ENCODE peak calls at places on chromosome 9, in six cellular contexts. One of them, this sample, is unnamed.

GRCh38 chr9:108117775-108118174 is 628.2 kb upstream of the KLF4 start:
- DNase-seq in mammary epithelial cell: no peak
- DNase-seq in fibroblast of pulmonary artery: no peak
- DNase-seq in HL-60: no peak
- DNase-seq in brain microvascular endothelial cell: no peak
- DNase-seq in RWPE2: no peak
- DNase-seq in this sample: peak; percentile 16

GRCh38 chr9:23581936-23582335 is 244.1 kb downstream of the ELAVL2 start:
- DNase-seq in HL-60: peak; percentile 64
- DNase-seq in fibroblast of pulmonary artery: no peak
- DNase-seq in RWPE2: no peak
- DNase-seq in brain microvascular endothelial cell: no peak
- DNase-seq in mammary epithelial cell: peak; percentile 97
- DNase-seq in this sample: no peak

GRCh38 chr9:121876658-121877271 is 216.3 kb downstream of the TTLL11 start:
- DNase-seq in brain microvascular endothelial cell: peak; percentile 82
- DNase-seq in mammary epithelial cell: no peak
- DNase-seq in fibroblast of pulmonary artery: peak; percentile 65
- DNase-seq in HL-60: no peak
- DNase-seq in RWPE2: peak; percentile 31
- DNase-seq in this sample: peak; percentile 68

GRCh38 chr9:133113928-133114351 is 7.1 kb downstream of the RALGDS start:
- DNase-seq in RWPE2: peak; percentile 48
- DNase-seq in brain microvascular endothelial cell: no peak
- DNase-seq in fibroblast of pulmonary artery: no peak
- DNase-seq in mammary epithelial cell: no peak
- DNase-seq in HL-60: peak; percentile 51
- DNase-seq in this sample: no peak

GRCh38 chr9:116661037-116661954 is 25.8 kb upstream of the TRIM32 start:
- DNase-seq in brain microvascular endothelial cell: peak; percentile 45
- DNase-seq in mammary epithelial cell: peak; percentile 67
- DNase-seq in fibroblast of pulmonary artery: peak; percentile 92
- DNase-seq in RWPE2: no peak
- DNase-seq in HL-60: peak; percentile 20
- DNase-seq in this sample: peak; percentile 90

GRCh38 chr9:106588601-106589000 is 274.4 kb upstream of the ZNF462 start:
- DNase-seq in mammary epithelial cell: peak; percentile 88
- DNase-seq in RWPE2: peak; percentile 73
- DNase-seq in fibroblast of pulmonary artery: peak; percentile 4
- DNase-seq in HL-60: no peak
- DNase-seq in brain microvascular endothelial cell: no peak
- DNase-seq in this sample: peak; percentile 32

GRCh38 chr9:4986291-4986690 is 1.2 kb downstream of the JAK2 start:
- DNase-seq in RWPE2: no peak
- DNase-seq in HL-60: no peak
- DNase-seq in mammary epithelial cell: no peak
- DNase-seq in fibroblast of pulmonary artery: no peak
- DNase-seq in brain microvascular endothelial cell: no peak
- DNase-seq in this sample: no peak

GRCh38 chr9:136623016-136623848 is 39.5 kb upstream of the EGFL7 start:
- DNase-seq in fibroblast of pulmonary artery: no peak
- DNase-seq in RWPE2: no peak
- DNase-seq in HL-60: no peak
- DNase-seq in mammary epithelial cell: peak; percentile 65
- DNase-seq in brain microvascular endothelial cell: no peak
- DNase-seq in this sample: no peak

GRCh38 chr9:124456341-124457078 is 6.3 kb downstream of the ADGRD2 start:
- DNase-seq in brain microvascular endothelial cell: no peak
- DNase-seq in fibroblast of pulmonary artery: no peak
- DNase-seq in RWPE2: no peak
- DNase-seq in mammary epithelial cell: no peak
- DNase-seq in HL-60: no peak
- DNase-seq in this sample: no peak

GRCh38 chr9:35914307-35914807 is 5.1 kb downstream of the SPAAR start:
- DNase-seq in brain microvascular endothelial cell: no peak
- DNase-seq in mammary epithelial cell: no peak
- DNase-seq in RWPE2: no peak
- DNase-seq in fibroblast of pulmonary artery: peak; percentile 52
- DNase-seq in HL-60: peak; percentile 16
- DNase-seq in this sample: peak; percentile 31

GRCh38 chr9:70765935-70766334 is 351.5 kb upstream of the KLF9 start:
- DNase-seq in brain microvascular endothelial cell: no peak
- DNase-seq in HL-60: no peak
- DNase-seq in RWPE2: no peak
- DNase-seq in fibroblast of pulmonary artery: no peak
- DNase-seq in mammary epithelial cell: no peak
- DNase-seq in this sample: no peak

GRCh38 chr9:131366745-131367401 is 27.0 kb upstream of the PRRC2B start:
- DNase-seq in mammary epithelial cell: peak; percentile 41
- DNase-seq in HL-60: no peak
- DNase-seq in RWPE2: no peak
- DNase-seq in brain microvascular endothelial cell: peak; percentile 38
- DNase-seq in fibroblast of pulmonary artery: peak; percentile 79
- DNase-seq in this sample: peak; percentile 71

GRCh38 chr9:136943291-136944093 is 1.0 kb downstream of the FBXW5 start:
- DNase-seq in fibroblast of pulmonary artery: peak; percentile 22
- DNase-seq in RWPE2: peak; percentile 69
- DNase-seq in HL-60: peak; percentile 51
- DNase-seq in brain microvascular endothelial cell: peak; percentile 21
- DNase-seq in mammary epithelial cell: peak; percentile 7
- DNase-seq in this sample: no peak

GRCh38 chr9:35907732-35908483 is 1.4 kb upstream of the SPAAR start:
- DNase-seq in HL-60: peak; percentile 73
- DNase-seq in brain microvascular endothelial cell: peak; percentile 65
- DNase-seq in fibroblast of pulmonary artery: peak; percentile 94
- DNase-seq in RWPE2: peak; percentile 86
- DNase-seq in mammary epithelial cell: peak; percentile 74
- DNase-seq in this sample: peak; percentile 86

GRCh38 chr9:134438204-134438788 is 112.0 kb downstream of the RXRA start:
- DNase-seq in RWPE2: no peak
- DNase-seq in brain microvascular endothelial cell: no peak
- DNase-seq in HL-60: no peak
- DNase-seq in mammary epithelial cell: no peak
- DNase-seq in fibroblast of pulmonary artery: no peak
- DNase-seq in this sample: no peak

GRCh38 chr9:134992755-134993124 is 75.0 kb upstream of the FCN1 start:
- DNase-seq in mammary epithelial cell: no peak
- DNase-seq in RWPE2: no peak
- DNase-seq in brain microvascular endothelial cell: no peak
- DNase-seq in HL-60: no peak
- DNase-seq in fibroblast of pulmonary artery: no peak
- DNase-seq in this sample: peak; percentile 3

GRCh38 chr9:2120926-2121689 is 106.0 kb downstream of the SMARCA2 start:
- DNase-seq in mammary epithelial cell: peak; percentile 35
- DNase-seq in HL-60: no peak
- DNase-seq in brain microvascular endothelial cell: peak; percentile 32
- DNase-seq in fibroblast of pulmonary artery: peak; percentile 63
- DNase-seq in RWPE2: no peak
- DNase-seq in this sample: peak; percentile 44

DNA sequence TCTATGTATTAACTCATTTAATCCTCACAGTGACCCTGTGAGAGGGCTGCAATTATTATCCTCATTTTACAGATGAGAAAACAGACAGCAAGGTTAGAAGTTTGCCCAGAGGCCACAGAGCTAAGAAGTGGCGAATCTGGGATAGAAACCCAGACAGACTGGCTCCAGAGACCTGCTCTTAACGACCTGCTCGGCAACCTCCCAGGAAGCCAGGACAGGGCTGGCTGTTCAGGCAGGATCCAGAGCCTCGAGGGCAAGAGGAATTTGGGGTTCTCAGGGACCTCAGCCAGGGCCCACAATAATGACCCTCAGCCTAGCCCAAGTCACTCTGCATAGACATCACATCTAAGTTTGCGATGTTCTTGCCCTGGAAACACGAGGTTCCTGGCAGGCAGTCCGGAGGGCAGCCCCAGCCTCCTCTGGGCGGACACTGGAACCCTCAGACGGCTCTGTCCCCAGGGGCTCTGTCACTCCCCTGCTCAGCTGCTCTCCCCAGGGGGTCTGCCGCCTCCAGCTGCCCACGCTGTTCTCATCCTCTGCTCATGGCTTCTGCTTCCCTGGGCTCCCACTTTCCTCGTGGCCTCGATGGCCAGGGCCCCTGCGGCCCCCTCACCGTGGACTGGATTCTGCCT is 138.5 kb upstream of the ERCC6L2 start:
- DNase-seq in brain microvascular endothelial cell: no peak
- DNase-seq in HL-60: no peak
- DNase-seq in mammary epithelial cell: no peak
- DNase-seq in RWPE2: no peak
- DNase-seq in fibroblast of pulmonary artery: no peak
- DNase-seq in this sample: no peak
- TF ChIP-seq CTCF in brain microvascular endothelial cell: no peak
- TF ChIP-seq CTCF in HL-60: no peak
- TF ChIP-seq CTCF in mammary epithelial cell: no peak
- TF ChIP-seq CTCF in RWPE2: no peak
- TF ChIP-seq CTCF in fibroblast of pulmonary artery: no peak
- TF ChIP-seq CTCF in this sample: no peak

GRCh38 chr9:125544474-125544873 is 162.5 kb downstream of the MAPKAP1 start:
- DNase-seq in fibroblast of pulmonary artery: no peak
- DNase-seq in HL-60: no peak
- DNase-seq in brain microvascular endothelial cell: no peak
- DNase-seq in mammary epithelial cell: no peak
- DNase-seq in RWPE2: no peak
- DNase-seq in this sample: no peak
- H3K4me3 ChIP-seq in fibroblast of pulmonary artery: no peak overlapping the region
- H3K4me3 ChIP-seq in HL-60: no peak overlapping the region
- H3K4me3 ChIP-seq in brain microvascular endothelial cell: no peak overlapping the region
- H3K4me3 ChIP-seq in mammary epithelial cell: no peak overlapping the region
- H3K4me3 ChIP-seq in RWPE2: no peak overlapping the region
- H3K4me3 ChIP-seq in this sample: no peak overlapping the region

GRCh38 chr9:113386571-113387393 is 10.0 kb upstream of the HDHD3 start:
- DNase-seq in HL-60: no peak
- DNase-seq in mammary epithelial cell: no peak
- DNase-seq in RWPE2: no peak
- DNase-seq in brain microvascular endothelial cell: no peak
- DNase-seq in fibroblast of pulmonary artery: no peak
- DNase-seq in this sample: no peak
- TF ChIP-seq CTCF in HL-60: no peak
- TF ChIP-seq CTCF in mammary epithelial cell: no peak
- TF ChIP-seq CTCF in RWPE2: no peak
- TF ChIP-seq CTCF in brain microvascular endothelial cell: no peak
- TF ChIP-seq CTCF in fibroblast of pulmonary artery: no peak
- TF ChIP-seq CTCF in this sample: no peak

GRCh38 chr9:113588936-113589335 is 125.4 kb downstream of the RGS3 start:
- DNase-seq in RWPE2: no peak
- DNase-seq in mammary epithelial cell: no peak
- DNase-seq in brain microvascular endothelial cell: no peak
- DNase-seq in HL-60: no peak
- DNase-seq in fibroblast of pulmonary artery: no peak
- DNase-seq in this sample: no peak
- H3K4me3 ChIP-seq in RWPE2: no peak overlapping the region
- H3K4me3 ChIP-seq in mammary epithelial cell: no peak overlapping the region
- H3K4me3 ChIP-seq in brain microvascular endothelial cell: no peak overlapping the region
- H3K4me3 ChIP-seq in HL-60: no peak overlapping the region
- H3K4me3 ChIP-seq in fibroblast of pulmonary artery: no peak overlapping the region
- H3K4me3 ChIP-seq in this sample: no peak overlapping the region

DNA sequence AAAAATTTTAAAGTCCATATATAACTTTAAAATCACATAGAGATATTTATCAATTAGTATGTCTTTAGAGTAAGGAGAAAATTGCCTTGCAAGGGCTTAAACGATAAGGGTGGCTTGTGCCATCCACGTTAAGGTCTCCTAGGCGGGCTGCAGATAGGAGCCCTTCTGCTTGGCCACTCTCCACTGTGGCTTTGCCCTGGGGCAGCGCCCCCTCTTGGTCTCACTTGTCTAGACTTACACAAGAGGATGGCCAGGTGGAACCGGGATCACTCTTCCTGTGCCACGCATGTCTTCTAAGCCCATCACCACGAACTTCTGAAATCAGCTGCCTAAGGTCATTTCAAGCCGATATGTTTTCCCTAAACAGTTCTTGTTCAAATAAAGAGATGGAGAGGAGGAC is 2.9 kb downstream of the FPGS start:
- DNase-seq in HL-60: peak; percentile 60
- DNase-seq in mammary epithelial cell: no peak
- DNase-seq in RWPE2: no peak
- DNase-seq in fibroblast of pulmonary artery: peak; percentile 42
- DNase-seq in brain microvascular endothelial cell: no peak
- DNase-seq in this sample: no peak
- TF ChIP-seq CTCF in HL-60: no peak
- TF ChIP-seq CTCF in mammary epithelial cell: peak; percentile 34
- TF ChIP-seq CTCF in RWPE2: no peak
- TF ChIP-seq CTCF in fibroblast of pulmonary artery: peak; percentile 51
- TF ChIP-seq CTCF in brain microvascular endothelial cell: peak; percentile 78
- TF ChIP-seq CTCF in this sample: peak; percentile 45

GRCh38 chr9:111034573-111035539 is 3.4 kb downstream of the LPAR1 start:
- DNase-seq in brain microvascular endothelial cell: no peak
- DNase-seq in HL-60: no peak
- DNase-seq in fibroblast of pulmonary artery: peak; percentile 51
- DNase-seq in RWPE2: no peak
- DNase-seq in mammary epithelial cell: no peak
- DNase-seq in this sample: peak; percentile 49
- H3K4me3 ChIP-seq in brain microvascular endothelial cell: no peak overlapping the region
- H3K4me3 ChIP-seq in HL-60: no peak overlapping the region
- H3K4me3 ChIP-seq in fibroblast of pulmonary artery: peak overlapping the region; percentile 8
- H3K4me3 ChIP-seq in RWPE2: no peak overlapping the region
- H3K4me3 ChIP-seq in mammary epithelial cell: no peak overlapping the region
- H3K4me3 ChIP-seq in this sample: peak overlapping the region; percentile 16

GRCh38 chr9:99101812-99102211 is 3.1 kb upstream of the TGFBR1 start:
- DNase-seq in RWPE2: no peak
- DNase-seq in fibroblast of pulmonary artery: no peak
- DNase-seq in HL-60: no peak
- DNase-seq in brain microvascular endothelial cell: no peak
- DNase-seq in mammary epithelial cell: no peak
- DNase-seq in this sample: no peak

GRCh38 chr9:99103054-99103453 is 1.9 kb upstream of the TGFBR1 start:
- DNase-seq in HL-60: no peak
- DNase-seq in RWPE2: no peak
- DNase-seq in fibroblast of pulmonary artery: no peak
- DNase-seq in brain microvascular endothelial cell: no peak
- DNase-seq in mammary epithelial cell: no peak
- DNase-seq in this sample: no peak

GRCh38 chr9:99104459-99105151 is at the start of gene TGFBR1:
- DNase-seq in RWPE2: peak; percentile 86
- DNase-seq in mammary epithelial cell: peak; percentile 89
- DNase-seq in brain microvascular endothelial cell: peak; percentile 82
- DNase-seq in HL-60: peak; percentile 90
- DNase-seq in fibroblast of pulmonary artery: peak; percentile 90
- DNase-seq in this sample: peak; percentile 93

GRCh38 chr9:99103909-99104458 is 929 bp upstream of the TGFBR1 start:
- DNase-seq in RWPE2: no peak
- DNase-seq in brain microvascular endothelial cell: peak; percentile 18
- DNase-seq in mammary epithelial cell: no peak
- DNase-seq in fibroblast of pulmonary artery: peak; percentile 48
- DNase-seq in HL-60: no peak
- DNase-seq in this sample: peak; percentile 67

DNA sequence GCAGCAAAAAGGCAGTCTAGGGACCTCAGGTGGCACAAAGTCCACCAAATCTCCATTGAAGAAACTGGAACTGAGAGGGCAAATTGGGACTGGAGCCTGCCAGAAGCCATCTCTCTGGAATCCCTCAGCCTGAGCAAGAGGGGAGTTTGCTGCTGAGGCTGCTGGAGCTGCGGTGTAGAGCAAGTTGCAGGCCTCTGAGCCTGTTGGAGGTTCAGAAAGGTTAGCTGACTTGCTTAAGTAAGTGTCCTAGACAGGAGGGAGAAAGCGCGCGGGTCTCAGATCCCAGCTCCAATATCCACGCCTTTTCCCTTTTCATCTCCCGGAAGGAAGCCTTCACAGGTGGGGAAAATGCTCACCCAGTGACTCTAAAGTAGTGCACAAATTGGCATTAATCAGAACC is 1.4 kb upstream of the TGFBR1 start:
- DNase-seq in HL-60: no peak
- DNase-seq in RWPE2: no peak
- DNase-seq in mammary epithelial cell: no peak
- DNase-seq in brain microvascular endothelial cell: no peak
- DNase-seq in fibroblast of pulmonary artery: no peak
- DNase-seq in this sample: no peak
- TF ChIP-seq CTCF in HL-60: no peak
- TF ChIP-seq CTCF in RWPE2: no peak
- TF ChIP-seq CTCF in mammary epithelial cell: no peak
- TF ChIP-seq CTCF in brain microvascular endothelial cell: no peak
- TF ChIP-seq CTCF in fibroblast of pulmonary artery: no peak
- TF ChIP-seq CTCF in this sample: no peak

This sample was measured in AG10803.